ENCODE peak calls at places on chromosomes 4 and X, in four cellular contexts. T is endothelial cell, L is body of pancreas, F is right lobe of liver. W is an unnamed sample.

GRCh38 chrX:111447298-111447697 is 35.3 kb upstream of the DCX start:
- DNase-seq in T (peak), L (peak), F (no peak), W (no peak)

GRCh38 chrX:65586491-65586890 is 51.9 kb upstream of the LAS1L start:
- DNase-seq in T (no peak), L (no peak), F (no peak), W (no peak)

GRCh38 chrX:12115377-12115776 is 22.9 kb upstream of the FRMPD4 start:
- DNase-seq in T (peak), L (no peak), F (no peak), W (no peak)

GRCh38 chr4:4339504-4340085 is 47.3 kb upstream of the NSG1 start:
- DNase-seq in T (no peak), L (no peak), F (no peak), W (no peak)

GRCh38 chrX:49308604-49309269 is 5.3 kb downstream of the GAGE10 start:
- DNase-seq in T (no peak), L (no peak), F (no peak), W (no peak)

GRCh38 chr4:123587983-123588494 is 191.4 kb downstream of the SPRY1 start:
- DNase-seq in T (no peak), L (no peak), F (no peak), W (peak)

GRCh38 chrX:132836471-132836870 is 122.0 kb downstream of the HS6ST2 start:
- DNase-seq in T (no peak), L (no peak), F (no peak), W (no peak)

GRCh38 chrX:107324493-107325310 is 118.3 kb downstream of the DNAAF6 start:
- DNase-seq in T (peak), L (no peak), F (peak), W (peak)

GRCh38 chrX:149962859-149963757 is 24.8 kb upstream of the EOLA2 start:
- DNase-seq in T (peak), L (peak), F (peak), W (peak)

GRCh38 chr4:155599102-155599501 is 67.5 kb upstream of the GUCY1A1 start:
- DNase-seq in T (no peak), L (no peak), F (no peak), W (no peak)

GRCh38 chrX:455199-455598 is 68.5 kb upstream of the PPP2R3B start:
- DNase-seq in T (no peak), L (no peak), F (no peak), W (no peak)

GRCh38 chrX:40154229-40154852 is 56.6 kb upstream of the BCOR start:
- DNase-seq in T (peak), L (no peak), F (peak), W (no peak)

GRCh38 chrX:124507276-124507675 is 160.9 kb downstream of the SH2D1A start:
- DNase-seq in T (no peak), L (no peak), F (no peak), W (peak)

GRCh38 chr4:72006576-72006975 is 25.2 kb upstream of the NPFFR2 start:
- DNase-seq in T (no peak), L (no peak), F (no peak), W (peak)

GRCh38 chrX:131441033-131441432 is 102.8 kb upstream of the OR13H1 start:
- DNase-seq in T (no peak), L (no peak), F (no peak), W (no peak)

GRCh38 chr4:150140774-150141400 is 62.6 kb downstream of the DCLK2 start:
- DNase-seq in T (no peak), L (no peak), F (no peak), W (peak)

GRCh38 chr4:83074086-83074704 is 39.2 kb downstream of the COPS4 start:
- DNase-seq in T (peak), L (peak), F (no peak), W (peak)

GRCh38 chr4:78081541-78081940 is 24.4 kb downstream of the FRAS1 start:
- DNase-seq in T (no peak), L (no peak), F (no peak), W (no peak)

GRCh38 chr4:105558277-105558676 is 5.9 kb downstream of the ARHGEF38 start:
- DNase-seq in T (no peak), L (no peak), F (no peak), W (no peak)

GRCh38 chr4:174080361-174080760 is 203.1 kb downstream of the FBXO8 start:
- DNase-seq in T (no peak), L (no peak), F (no peak), W (no peak)

GRCh38 chr4:1208266-1208961 is 36.0 kb upstream of the SPON2 start:
- DNase-seq in T (no peak), L (peak), F (peak), W (no peak)

GRCh38 chr4:721261-722171 is 15.9 kb downstream of the PCGF3 start:
- DNase-seq in T (no peak), L (no peak), F (no peak), W (peak)

GRCh38 chrX:119757646-119757978 is 776 bp upstream of the SOWAHD start:
- DNase-seq in T (no peak), L (no peak), F (no peak), W (no peak)

GRCh38 chrX:119756926-119757635 is 1.3 kb upstream of the SOWAHD start:
- DNase-seq in T (no peak), L (no peak), F (no peak), W (no peak)

GRCh38 chrX:119755981-119756533 is 2.3 kb upstream of the SOWAHD start:
- DNase-seq in T (no peak), L (no peak), F (no peak), W (no peak)

GRCh38 chrX:119753001-119753400 is 5.4 kb upstream of the SOWAHD start:
- DNase-seq in T (no peak), L (no peak), F (no peak), W (no peak)

GRCh38 chrX:119753639-119754257 is 4.6 kb upstream of the SOWAHD start:
- DNase-seq in T (peak), L (no peak), F (no peak), W (no peak)
- TF ChIP-seq CTCF in T (peak), L (peak), F (peak), W (peak)

DNA sequence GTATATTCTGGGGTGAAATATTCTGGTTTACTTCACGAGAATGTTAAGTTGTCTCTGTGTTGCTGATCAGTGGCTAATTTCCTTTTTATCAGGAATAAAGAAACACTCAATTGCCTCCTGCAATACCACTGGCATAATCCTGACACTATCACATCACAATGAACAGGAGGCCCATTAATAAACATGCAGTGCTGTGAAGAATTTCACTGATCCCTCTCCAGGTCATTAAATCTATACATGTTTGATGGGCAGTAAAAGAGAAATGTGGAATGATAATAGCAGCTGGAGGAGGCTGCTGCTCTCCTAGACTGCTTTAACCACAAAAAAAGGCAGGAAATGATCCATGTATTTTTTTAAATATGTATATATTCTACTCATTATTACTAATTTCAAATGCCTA is 202.1 kb downstream of the CENPC start:
- DNase-seq in T (no peak), L (no peak), F (no peak), W (no peak)
- TF ChIP-seq CTCF in T (no peak), L (no peak), F (no peak), W (no peak)

GRCh38 chrX:7235071-7235470 is 87.1 kb upstream of the PUDP start:
- DNase-seq in T (no peak), L (no peak), F (no peak), W (no peak)

GRCh38 chrX:7228226-7228625 is 80.3 kb upstream of the PUDP start:
- DNase-seq in T (no peak), L (no peak), F (no peak), W (no peak)

GRCh38 chrX:7233632-7234406 is 85.9 kb upstream of the PUDP start:
- DNase-seq in T (no peak), L (no peak), F (no peak), W (no peak)
- TF ChIP-seq CTCF in T (no peak), L (no peak), F (no peak), W (no peak)

GRCh38 chr4:151408630-151409469 is at the start of gene FHIP1A:
- DNase-seq in T (peak), L (peak), F (peak), W (peak)
- TF ChIP-seq CTCF in T (no peak), L (peak), F (peak), W (peak)

GRCh38 chrX:15495801-15496200 is 2.7 kb upstream of the PIR start:
- DNase-seq in T (no peak), L (no peak), F (no peak), W (no peak)

GRCh38 chrX:15497865-15498264 is 2.7 kb upstream of the BMX start:
- DNase-seq in T (peak), L (peak), F (no peak), W (peak)

GRCh38 chrX:15496809-15497208 is 3.7 kb upstream of the PIR start:
- DNase-seq in T (no peak), L (no peak), F (no peak), W (no peak)

GRCh38 chrX:15498741-15499140 is 1.9 kb upstream of the BMX start:
- DNase-seq in T (no peak), L (no peak), F (no peak), W (no peak)

DNA sequence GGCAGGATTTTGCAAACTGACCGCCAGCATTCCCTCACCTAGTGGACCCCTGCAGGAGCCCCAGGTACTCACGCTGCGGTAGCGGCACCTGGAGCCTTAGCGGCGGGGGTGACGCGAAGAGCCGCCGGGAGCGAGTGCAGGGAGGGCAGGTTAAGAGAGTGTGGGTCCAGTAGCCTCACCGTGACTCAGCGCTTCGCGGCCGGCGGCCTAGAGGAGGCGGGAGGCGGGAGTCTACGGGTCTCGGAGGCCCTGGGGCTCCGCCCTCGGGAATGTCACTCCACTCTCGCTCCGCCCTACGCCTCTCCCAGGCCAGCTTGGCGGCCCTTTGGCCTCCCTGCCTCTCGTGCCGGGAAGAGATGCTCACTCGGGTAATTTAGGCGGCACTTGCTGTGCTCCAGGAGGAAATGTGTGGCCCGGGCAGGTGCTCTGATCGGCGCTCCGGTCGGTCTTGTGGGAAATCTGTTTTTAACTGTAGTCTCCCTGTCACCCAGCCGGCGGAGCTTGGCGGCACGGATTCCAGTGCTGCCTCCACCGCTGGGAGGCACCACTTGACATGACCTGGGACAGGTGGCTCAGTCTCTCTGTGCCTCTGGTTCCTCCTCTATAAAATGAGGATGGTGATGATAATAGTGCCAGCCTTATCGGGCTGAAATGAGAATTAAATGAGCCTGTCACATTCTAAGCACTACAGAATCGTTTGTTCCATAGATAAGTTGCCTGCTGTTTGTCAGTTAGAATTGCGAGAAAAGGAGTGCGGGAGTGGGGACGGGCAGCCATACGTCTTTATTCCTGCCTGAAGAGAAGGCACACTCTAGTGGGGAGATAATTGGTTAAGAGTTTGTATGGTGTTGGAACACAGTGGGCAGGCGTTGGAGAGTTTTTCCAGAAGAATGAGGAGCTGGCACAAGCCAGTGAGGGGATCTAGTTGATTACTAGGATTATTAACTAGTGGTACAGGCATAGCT is at the start of gene PIR:
- DNase-seq in T (peak), L (peak), F (peak), W (peak)
- TF ChIP-seq CTCF in T (peak), L (no peak), F (peak), W (peak)

GRCh38 chrX:109392895-109393294 is 89.0 kb downstream of the GUCY2F start:
- DNase-seq in T (no peak), L (no peak), F (no peak), W (no peak)

GRCh38 chrX:109389917-109390316 is 92.0 kb downstream of the GUCY2F start:
- DNase-seq in T (no peak), L (no peak), F (no peak), W (peak)

GRCh38 chrX:109399831-109400230 is 82.1 kb downstream of the GUCY2F start:
- DNase-seq in T (no peak), L (no peak), F (no peak), W (no peak)

GRCh38 chrX:109390556-109390955 is 91.3 kb downstream of the GUCY2F start:
- DNase-seq in T (no peak), L (no peak), F (no peak), W (peak)

DNA sequence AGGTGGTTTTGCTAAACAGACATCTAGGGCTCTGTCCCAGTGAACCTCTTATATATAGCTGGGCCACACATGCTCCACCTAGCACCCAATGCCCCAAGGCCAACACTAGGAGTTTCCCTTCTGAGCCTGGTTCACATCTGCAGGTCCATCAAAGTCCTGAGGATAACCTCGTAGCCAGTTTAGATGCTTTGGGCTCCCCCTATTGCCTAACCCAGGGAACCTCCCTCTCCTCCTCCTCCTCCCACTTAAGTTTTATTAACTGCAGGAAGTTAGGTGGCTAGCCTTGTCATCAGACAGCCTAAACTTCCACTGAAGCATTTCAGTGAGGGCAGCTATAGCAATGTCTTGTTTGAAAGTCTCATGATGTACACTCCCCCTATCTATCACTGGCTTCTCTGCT is 88.0 kb downstream of the GUCY2F start:
- DNase-seq in T (no peak), L (no peak), F (no peak), W (peak)
- TF ChIP-seq CTCF in T (no peak), L (no peak), F (peak), W (no peak)